ENCODE peak calls at places on chromosomes 12 and 14, in five cellular contexts. One of them, this sample, is unnamed.

GRCh38 chr12:71755146-71755892 is 656 bp downstream of the RAB21 start:
- DNase-seq in GM12878: peak; percentile 30
- DNase-seq in H1: no peak
- DNase-seq in HepG2: peak; percentile 18
- DNase-seq in K562: no peak
- DNase-seq in this sample: no peak

GRCh38 chr12:108854453-108855283 is 2.7 kb downstream of the SSH1 start:
- DNase-seq in K562: no peak
- DNase-seq in GM12878: peak; percentile 83
- DNase-seq in H1: no peak
- DNase-seq in HepG2: no peak
- DNase-seq in this sample: no peak

GRCh38 chr12:34397591-34398365 is 375.5 kb downstream of the ALG10 start:
- DNase-seq in H1: peak; percentile 1
- DNase-seq in GM12878: no peak
- DNase-seq in K562: peak; percentile 1
- DNase-seq in HepG2: no peak
- DNase-seq in this sample: no peak

GRCh38 chr12:116933512-116934246 is 22.9 kb downstream of the FBXW8 start:
- DNase-seq in GM12878: no peak
- DNase-seq in HepG2: no peak
- DNase-seq in K562: no peak
- DNase-seq in H1: no peak
- DNase-seq in this sample: no peak

GRCh38 chr14:88468396-88468795 is 82.9 kb downstream of the SPATA7 start:
- DNase-seq in GM12878: no peak
- DNase-seq in H1: no peak
- DNase-seq in K562: no peak
- DNase-seq in HepG2: no peak
- DNase-seq in this sample: no peak

GRCh38 chr14:74109369-74109768 is 24.6 kb downstream of the LIN52 start:
- DNase-seq in K562: no peak
- DNase-seq in H1: no peak
- DNase-seq in GM12878: no peak
- DNase-seq in HepG2: no peak
- DNase-seq in this sample: no peak

GRCh38 chr14:30078827-30079402 is 151.3 kb upstream of the PRKD1 start:
- DNase-seq in H1: no peak
- DNase-seq in K562: no peak
- DNase-seq in GM12878: no peak
- DNase-seq in HepG2: no peak
- DNase-seq in this sample: no peak

GRCh38 chr12:57110189-57111045 is 745 bp downstream of the STAT6 start:
- DNase-seq in K562: peak; percentile 78
- DNase-seq in HepG2: peak; percentile 77
- DNase-seq in H1: peak; percentile 93
- DNase-seq in GM12878: no peak
- DNase-seq in this sample: peak; percentile 93

GRCh38 chr12:3962661-3963483 is 89.7 kb upstream of the PARP11 start:
- DNase-seq in GM12878: no peak
- DNase-seq in K562: no peak
- DNase-seq in HepG2: no peak
- DNase-seq in H1: no peak
- DNase-seq in this sample: no peak

GRCh38 chr14:87088588-87088987 is 904.4 kb downstream of the GALC start:
- DNase-seq in K562: no peak
- DNase-seq in H1: no peak
- DNase-seq in HepG2: no peak
- DNase-seq in GM12878: no peak
- DNase-seq in this sample: no peak

GRCh38 chr12:3034067-3034750 is 43.0 kb upstream of the TSPAN9 start:
- DNase-seq in GM12878: no peak
- DNase-seq in K562: peak; percentile 69
- DNase-seq in HepG2: peak; percentile 55
- DNase-seq in H1: peak; percentile 92
- DNase-seq in this sample: peak; percentile 89

GRCh38 chr12:6752181-6752930 is 585 bp downstream of the MLF2 start:
- DNase-seq in HepG2: peak; percentile 51
- DNase-seq in H1: no peak
- DNase-seq in K562: peak; percentile 62
- DNase-seq in GM12878: no peak
- DNase-seq in this sample: peak; percentile 54

GRCh38 chr14:89407856-89408255 is 9.2 kb downstream of the FOXN3 start:
- DNase-seq in GM12878: no peak
- DNase-seq in K562: no peak
- DNase-seq in H1: no peak
- DNase-seq in HepG2: no peak
- DNase-seq in this sample: no peak

GRCh38 chr12:57543666-57544065 is 3.3 kb downstream of the DCTN2 start:
- DNase-seq in H1: no peak
- DNase-seq in GM12878: no peak
- DNase-seq in K562: no peak
- DNase-seq in HepG2: no peak
- DNase-seq in this sample: no peak

GRCh38 chr14:23056257-23056955 is 914 bp downstream of the CDH24 start:
- DNase-seq in H1: peak; percentile 84
- DNase-seq in K562: peak; percentile 87
- DNase-seq in HepG2: peak; percentile 81
- DNase-seq in GM12878: no peak
- DNase-seq in this sample: peak; percentile 81

GRCh38 chr12:44488180-44488579 is 387.9 kb downstream of the NELL2 start:
- DNase-seq in GM12878: no peak
- DNase-seq in K562: no peak
- DNase-seq in HepG2: no peak
- DNase-seq in H1: no peak
- DNase-seq in this sample: no peak

GRCh38 chr14:60508707-60509437 is at the start of gene SIX6:
- DNase-seq in GM12878: no peak
- DNase-seq in K562: no peak
- DNase-seq in HepG2: no peak
- DNase-seq in H1: peak; percentile 89
- DNase-seq in this sample: peak; percentile 82

GRCh38 chr14:69464829-69465228 is 19.7 kb upstream of the PLEKHD1 start:
- DNase-seq in H1: no peak
- DNase-seq in GM12878: no peak
- DNase-seq in K562: no peak
- DNase-seq in HepG2: no peak
- DNase-seq in this sample: no peak

GRCh38 chr14:98163285-98163741 is 1108.7 kb downstream of the BCL11B start:
- DNase-seq in H1: no peak
- DNase-seq in HepG2: no peak
- DNase-seq in GM12878: no peak
- DNase-seq in K562: no peak
- DNase-seq in this sample: no peak

GRCh38 chr14:88352299-88353097 is 29.4 kb upstream of the KCNK10 start:
- DNase-seq in H1: no peak
- DNase-seq in HepG2: no peak
- DNase-seq in K562: no peak
- DNase-seq in GM12878: no peak
- DNase-seq in this sample: no peak

GRCh38 chr14:69093551-69094421 is 59.1 kb downstream of the DCAF5 start:
- DNase-seq in H1: no peak
- DNase-seq in GM12878: no peak
- DNase-seq in HepG2: peak; percentile 97
- DNase-seq in K562: no peak
- DNase-seq in this sample: no peak

GRCh38 chr14:70845601-70846000 is 36.3 kb upstream of the MAP3K9 start:
- DNase-seq in HepG2: no peak
- DNase-seq in GM12878: no peak
- DNase-seq in H1: no peak
- DNase-seq in K562: no peak
- DNase-seq in this sample: no peak

GRCh38 chr12:22709292-22709691 is 84.3 kb downstream of the ETNK1 start:
- DNase-seq in GM12878: peak; percentile 15
- DNase-seq in HepG2: peak; percentile 33
- DNase-seq in K562: peak; percentile 21
- DNase-seq in H1: no peak
- DNase-seq in this sample: no peak

GRCh38 chr12:128549621-128550020 is 274.1 kb downstream of the SLC15A4 start:
- DNase-seq in K562: no peak
- DNase-seq in GM12878: no peak
- DNase-seq in H1: no peak
- DNase-seq in HepG2: no peak
- DNase-seq in this sample: no peak

GRCh38 chr12:110245278-110245868 is 35.7 kb upstream of the ATP2A2 start:
- DNase-seq in HepG2: peak; percentile 29
- DNase-seq in GM12878: no peak
- DNase-seq in H1: peak; percentile 76
- DNase-seq in K562: no peak
- DNase-seq in this sample: peak; percentile 57

GRCh38 chr14:105840266-105841021 is 314.1 kb downstream of the TMEM121 start:
- DNase-seq in GM12878: no peak
- DNase-seq in H1: no peak
- DNase-seq in HepG2: no peak
- DNase-seq in K562: no peak
- DNase-seq in this sample: no peak

GRCh38 chr14:105839425-105840265 is 313.3 kb downstream of the TMEM121 start:
- DNase-seq in HepG2: no peak
- DNase-seq in K562: no peak
- DNase-seq in H1: no peak
- DNase-seq in GM12878: no peak
- DNase-seq in this sample: no peak

GRCh38 chr14:105837349-105838063 is 311.1 kb downstream of the TMEM121 start:
- DNase-seq in GM12878: no peak
- DNase-seq in HepG2: no peak
- DNase-seq in H1: no peak
- DNase-seq in K562: no peak
- DNase-seq in this sample: no peak

GRCh38 chr14:105838107-105838506 is 311.7 kb downstream of the TMEM121 start:
- DNase-seq in HepG2: no peak
- DNase-seq in H1: no peak
- DNase-seq in GM12878: no peak
- DNase-seq in K562: no peak
- DNase-seq in this sample: no peak

GRCh38 chr14:105838591-105839424 is 312.4 kb downstream of the TMEM121 start:
- DNase-seq in H1: no peak
- DNase-seq in GM12878: no peak
- DNase-seq in K562: no peak
- DNase-seq in HepG2: no peak
- DNase-seq in this sample: no peak
- TF ChIP-seq ATF2 in H1: no peak
- TF ChIP-seq ATF2 in GM12878: no peak
- TF ChIP-seq ATF2 in K562: no peak
- TF ChIP-seq ATF2 in HepG2: no peak
- TF ChIP-seq ATF2 in this sample: no peak

GRCh38 chr12:53478865-53479264 is 20.4 kb downstream of the MAP3K12 start:
- DNase-seq in GM12878: no peak
- DNase-seq in H1: no peak
- DNase-seq in K562: no peak
- DNase-seq in HepG2: no peak
- DNase-seq in this sample: no peak
- TF ChIP-seq ATF2 in GM12878: no peak
- TF ChIP-seq ATF2 in H1: no peak
- TF ChIP-seq ATF2 in K562: no peak
- TF ChIP-seq ATF2 in HepG2: no peak
- TF ChIP-seq ATF2 in this sample: no peak

GRCh38 chr14:100866666-100867630 is 36.6 kb downstream of the RTL1 start:
- DNase-seq in K562: no peak
- DNase-seq in GM12878: no peak
- DNase-seq in H1: no peak
- DNase-seq in HepG2: no peak
- DNase-seq in this sample: no peak
- TF ChIP-seq ATF2 in K562: no peak
- TF ChIP-seq ATF2 in GM12878: no peak
- TF ChIP-seq ATF2 in H1: no peak
- TF ChIP-seq ATF2 in HepG2: no peak
- TF ChIP-seq ATF2 in this sample: no peak

DNA sequence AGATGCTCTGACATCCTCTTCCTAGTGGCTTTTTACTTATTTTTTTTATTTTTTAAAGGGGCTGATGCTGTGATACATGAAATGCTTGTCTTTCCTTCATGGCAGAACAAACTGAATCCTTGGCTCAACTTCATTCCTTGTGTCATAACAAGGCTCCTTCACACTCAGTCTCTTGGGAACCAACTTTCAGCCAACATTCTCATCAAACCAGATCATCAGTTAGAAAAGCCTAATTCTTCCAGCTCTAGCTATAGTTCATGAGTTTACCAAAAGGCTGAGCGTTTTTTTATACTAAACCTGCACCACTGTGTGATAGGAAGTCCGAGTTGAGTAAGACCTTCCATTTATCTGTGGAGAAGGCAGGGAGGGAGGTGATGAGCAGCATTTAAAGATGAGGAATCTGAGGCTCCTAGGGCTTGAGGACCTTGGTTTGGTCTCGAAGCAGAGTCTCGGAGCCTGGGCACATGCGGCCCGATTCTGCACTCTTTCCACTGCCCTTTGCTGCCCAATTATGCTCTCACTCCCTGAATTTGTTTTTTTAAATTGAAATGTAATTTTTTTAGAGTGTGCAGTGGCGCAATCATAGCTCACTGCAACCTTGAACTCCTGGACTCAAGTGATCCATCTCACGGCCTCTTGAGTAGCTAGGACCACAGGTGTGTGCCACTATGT is 8.2 kb downstream of the GPRC5D start:
- DNase-seq in HepG2: no peak
- DNase-seq in H1: no peak
- DNase-seq in K562: no peak
- DNase-seq in GM12878: no peak
- DNase-seq in this sample: no peak
- TF ChIP-seq ATF2 in HepG2: no peak
- TF ChIP-seq ATF2 in H1: no peak
- TF ChIP-seq ATF2 in K562: no peak
- TF ChIP-seq ATF2 in GM12878: no peak
- TF ChIP-seq ATF2 in this sample: no peak

DNA sequence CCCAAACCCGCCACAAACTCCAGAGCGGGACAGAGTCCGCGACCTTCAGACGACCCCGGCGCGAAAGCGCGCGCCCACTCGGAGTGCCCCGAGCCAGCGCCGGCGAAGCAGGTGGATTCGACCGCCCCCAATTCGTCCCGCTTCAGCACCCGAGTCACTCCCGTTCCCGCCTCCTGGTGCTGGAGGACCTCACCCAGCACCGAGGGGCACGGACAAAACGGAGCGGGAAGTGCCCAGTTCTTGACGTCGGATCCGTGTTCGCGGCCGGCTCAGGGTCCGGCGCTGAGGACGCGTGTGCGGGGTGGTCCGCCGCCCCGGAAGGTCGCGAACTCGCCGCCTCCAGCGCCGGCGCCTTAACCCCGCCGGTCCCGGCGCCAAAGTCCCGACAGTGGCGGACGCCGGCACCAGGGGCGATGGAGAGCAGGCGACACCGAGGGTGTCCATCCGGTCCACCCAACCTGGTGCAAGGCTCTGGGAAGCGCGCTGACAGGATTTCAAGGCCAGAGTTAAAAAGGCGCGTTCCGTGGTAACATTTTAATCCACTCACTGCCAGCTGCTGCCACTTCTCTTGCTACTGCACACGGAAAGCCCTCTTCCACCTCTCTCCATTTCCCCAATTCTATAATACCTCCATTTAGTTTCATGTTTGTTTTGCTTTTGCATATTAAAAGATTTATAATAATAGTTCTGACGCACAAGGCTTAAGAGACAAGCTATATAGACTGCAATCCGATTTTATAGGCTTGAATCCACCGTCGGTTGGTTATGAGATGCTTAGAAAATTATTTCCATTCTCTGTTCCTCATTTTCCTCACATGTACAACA is 240.0 kb upstream of the CPNE8 start:
- DNase-seq in HepG2: no peak
- DNase-seq in H1: peak; percentile 91
- DNase-seq in K562: no peak
- DNase-seq in GM12878: no peak
- DNase-seq in this sample: peak; percentile 92
- TF ChIP-seq ATF2 in HepG2: no peak
- TF ChIP-seq ATF2 in H1: no peak
- TF ChIP-seq ATF2 in K562: no peak
- TF ChIP-seq ATF2 in GM12878: no peak
- TF ChIP-seq ATF2 in this sample: no peak

This sample was measured in WTC11.